ENCODE peak calls at places on chromosomes 2 and 18, in eight cellular contexts. One of them, this sample, is unnamed.

GRCh38 chr2:74507926-74508520 is 528 bp upstream of the PCGF1 start:
- DNase-seq in GM23248: peak
- DNase-seq in activated T-cell treated with anti-CD3 and anti-CD28 coated beads for 4 hours: no peak
- DNase-seq in testis: peak
- DNase-seq in stromal cell of bone marrow: no peak
- DNase-seq in HFFc6: peak
- DNase-seq in SHP77: peak
- DNase-seq in cardiac muscle cell: peak
- DNase-seq in this sample: peak

GRCh38 chr18:13427354-13427753 is 208.8 kb downstream of the LDLRAD4 start:
- DNase-seq in GM23248: no peak
- DNase-seq in HFFc6: no peak
- DNase-seq in SHP77: no peak
- DNase-seq in cardiac muscle cell: no peak
- DNase-seq in stromal cell of bone marrow: no peak
- DNase-seq in testis: peak
- DNase-seq in activated T-cell treated with anti-CD3 and anti-CD28 coated beads for 4 hours: no peak
- DNase-seq in this sample: no peak

GRCh38 chr2:188495990-188496431 is 204.3 kb downstream of the GULP1 start:
- DNase-seq in activated T-cell treated with anti-CD3 and anti-CD28 coated beads for 4 hours: no peak
- DNase-seq in cardiac muscle cell: peak
- DNase-seq in GM23248: peak
- DNase-seq in stromal cell of bone marrow: peak
- DNase-seq in testis: no peak
- DNase-seq in HFFc6: peak
- DNase-seq in SHP77: no peak
- DNase-seq in this sample: no peak

GRCh38 chr2:77228379-77228778 is 293.8 kb downstream of the LRRTM4 start:
- DNase-seq in GM23248: no peak
- DNase-seq in SHP77: no peak
- DNase-seq in cardiac muscle cell: no peak
- DNase-seq in stromal cell of bone marrow: peak
- DNase-seq in HFFc6: no peak
- DNase-seq in activated T-cell treated with anti-CD3 and anti-CD28 coated beads for 4 hours: no peak
- DNase-seq in testis: no peak
- DNase-seq in this sample: no peak

GRCh38 chr2:204477358-204477950 is 67.8 kb upstream of the PARD3B start:
- DNase-seq in GM23248: peak
- DNase-seq in HFFc6: no peak
- DNase-seq in cardiac muscle cell: no peak
- DNase-seq in SHP77: no peak
- DNase-seq in testis: no peak
- DNase-seq in stromal cell of bone marrow: no peak
- DNase-seq in activated T-cell treated with anti-CD3 and anti-CD28 coated beads for 4 hours: no peak
- DNase-seq in this sample: no peak

GRCh38 chr2:168336786-168337388 is 89.5 kb upstream of the STK39 start:
- DNase-seq in testis: peak
- DNase-seq in HFFc6: no peak
- DNase-seq in cardiac muscle cell: no peak
- DNase-seq in activated T-cell treated with anti-CD3 and anti-CD28 coated beads for 4 hours: peak
- DNase-seq in SHP77: peak
- DNase-seq in GM23248: no peak
- DNase-seq in stromal cell of bone marrow: no peak
- DNase-seq in this sample: peak

GRCh38 chr2:224146356-224147160 is 107.5 kb upstream of the SERPINE2 start:
- DNase-seq in SHP77: no peak
- DNase-seq in activated T-cell treated with anti-CD3 and anti-CD28 coated beads for 4 hours: no peak
- DNase-seq in testis: no peak
- DNase-seq in HFFc6: no peak
- DNase-seq in GM23248: no peak
- DNase-seq in cardiac muscle cell: no peak
- DNase-seq in stromal cell of bone marrow: no peak
- DNase-seq in this sample: no peak

GRCh38 chr2:190320696-190321095 is 1.1 kb upstream of the HIBCH start:
- DNase-seq in testis: no peak
- DNase-seq in stromal cell of bone marrow: no peak
- DNase-seq in GM23248: no peak
- DNase-seq in HFFc6: no peak
- DNase-seq in SHP77: no peak
- DNase-seq in activated T-cell treated with anti-CD3 and anti-CD28 coated beads for 4 hours: peak
- DNase-seq in cardiac muscle cell: no peak
- DNase-seq in this sample: no peak

GRCh38 chr2:25374827-25375226 is 33.1 kb upstream of the DNMT3A start:
- DNase-seq in testis: no peak
- DNase-seq in SHP77: no peak
- DNase-seq in HFFc6: no peak
- DNase-seq in GM23248: no peak
- DNase-seq in stromal cell of bone marrow: no peak
- DNase-seq in activated T-cell treated with anti-CD3 and anti-CD28 coated beads for 4 hours: no peak
- DNase-seq in cardiac muscle cell: no peak
- DNase-seq in this sample: no peak

GRCh38 chr18:28065031-28065792 is 111.7 kb downstream of the CDH2 start:
- DNase-seq in testis: no peak
- DNase-seq in HFFc6: peak
- DNase-seq in GM23248: peak
- DNase-seq in SHP77: no peak
- DNase-seq in stromal cell of bone marrow: peak
- DNase-seq in cardiac muscle cell: peak
- DNase-seq in activated T-cell treated with anti-CD3 and anti-CD28 coated beads for 4 hours: no peak
- DNase-seq in this sample: no peak

GRCh38 chr2:174959787-174960186 is 45.4 kb downstream of the CHN1 start:
- DNase-seq in SHP77: no peak
- DNase-seq in activated T-cell treated with anti-CD3 and anti-CD28 coated beads for 4 hours: no peak
- DNase-seq in stromal cell of bone marrow: no peak
- DNase-seq in testis: peak
- DNase-seq in HFFc6: no peak
- DNase-seq in GM23248: peak
- DNase-seq in cardiac muscle cell: no peak
- DNase-seq in this sample: no peak

GRCh38 chr2:127124426-127124825 is 17.5 kb upstream of the BIN1 start:
- DNase-seq in activated T-cell treated with anti-CD3 and anti-CD28 coated beads for 4 hours: no peak
- DNase-seq in cardiac muscle cell: no peak
- DNase-seq in SHP77: no peak
- DNase-seq in testis: no peak
- DNase-seq in GM23248: no peak
- DNase-seq in stromal cell of bone marrow: no peak
- DNase-seq in HFFc6: no peak
- DNase-seq in this sample: no peak

GRCh38 chr2:133026536-133027177 is 356.7 kb upstream of the LYPD1 start:
- DNase-seq in cardiac muscle cell: peak
- DNase-seq in activated T-cell treated with anti-CD3 and anti-CD28 coated beads for 4 hours: no peak
- DNase-seq in SHP77: no peak
- DNase-seq in HFFc6: no peak
- DNase-seq in testis: no peak
- DNase-seq in stromal cell of bone marrow: no peak
- DNase-seq in GM23248: peak
- DNase-seq in this sample: no peak

GRCh38 chr2:26018184-26018716 is 15.6 kb upstream of the RAB10 start:
- DNase-seq in testis: peak
- DNase-seq in GM23248: peak
- DNase-seq in HFFc6: peak
- DNase-seq in activated T-cell treated with anti-CD3 and anti-CD28 coated beads for 4 hours: peak
- DNase-seq in SHP77: peak
- DNase-seq in cardiac muscle cell: peak
- DNase-seq in stromal cell of bone marrow: peak
- DNase-seq in this sample: peak

GRCh38 chr18:7155092-7155491 is 37.5 kb upstream of the LAMA1 start:
- DNase-seq in GM23248: no peak
- DNase-seq in SHP77: no peak
- DNase-seq in HFFc6: no peak
- DNase-seq in testis: peak
- DNase-seq in stromal cell of bone marrow: no peak
- DNase-seq in activated T-cell treated with anti-CD3 and anti-CD28 coated beads for 4 hours: no peak
- DNase-seq in cardiac muscle cell: no peak
- DNase-seq in this sample: no peak

GRCh38 chr2:205879362-205879761 is 197.1 kb downstream of the NRP2 start:
- DNase-seq in SHP77: peak
- DNase-seq in stromal cell of bone marrow: no peak
- DNase-seq in testis: no peak
- DNase-seq in GM23248: no peak
- DNase-seq in activated T-cell treated with anti-CD3 and anti-CD28 coated beads for 4 hours: no peak
- DNase-seq in cardiac muscle cell: no peak
- DNase-seq in HFFc6: no peak
- DNase-seq in this sample: no peak

GRCh38 chr2:152247337-152247695 is 71.8 kb upstream of the STAM2 start:
- DNase-seq in HFFc6: peak
- DNase-seq in SHP77: no peak
- DNase-seq in activated T-cell treated with anti-CD3 and anti-CD28 coated beads for 4 hours: no peak
- DNase-seq in testis: no peak
- DNase-seq in cardiac muscle cell: no peak
- DNase-seq in GM23248: peak
- DNase-seq in stromal cell of bone marrow: peak
- DNase-seq in this sample: no peak

GRCh38 chr18:48836806-48837615 is 113.8 kb downstream of the SMAD7 start:
- DNase-seq in activated T-cell treated with anti-CD3 and anti-CD28 coated beads for 4 hours: no peak
- DNase-seq in SHP77: no peak
- DNase-seq in testis: no peak
- DNase-seq in stromal cell of bone marrow: no peak
- DNase-seq in HFFc6: no peak
- DNase-seq in cardiac muscle cell: no peak
- DNase-seq in GM23248: no peak
- DNase-seq in this sample: peak

GRCh38 chr2:219736196-219736595 is 108.8 kb downstream of the SLC4A3 start:
- DNase-seq in activated T-cell treated with anti-CD3 and anti-CD28 coated beads for 4 hours: no peak
- DNase-seq in HFFc6: peak
- DNase-seq in stromal cell of bone marrow: peak
- DNase-seq in cardiac muscle cell: peak
- DNase-seq in GM23248: peak
- DNase-seq in testis: peak
- DNase-seq in SHP77: peak
- DNase-seq in this sample: no peak

GRCh38 chr2:27049422-27050280 is 1.8 kb upstream of the AGBL5 start:
- DNase-seq in HFFc6: no peak
- DNase-seq in cardiac muscle cell: no peak
- DNase-seq in SHP77: peak
- DNase-seq in GM23248: no peak
- DNase-seq in testis: peak
- DNase-seq in stromal cell of bone marrow: no peak
- DNase-seq in activated T-cell treated with anti-CD3 and anti-CD28 coated beads for 4 hours: peak
- DNase-seq in this sample: peak

GRCh38 chr2:121319941-121320340 is 34.9 kb upstream of the TFCP2L1 start:
- DNase-seq in SHP77: no peak
- DNase-seq in stromal cell of bone marrow: no peak
- DNase-seq in HFFc6: no peak
- DNase-seq in GM23248: no peak
- DNase-seq in activated T-cell treated with anti-CD3 and anti-CD28 coated beads for 4 hours: no peak
- DNase-seq in testis: no peak
- DNase-seq in cardiac muscle cell: no peak
- DNase-seq in this sample: no peak

GRCh38 chr2:158936978-158937377 is 31.5 kb upstream of the TANC1 start:
- DNase-seq in testis: no peak
- DNase-seq in HFFc6: peak
- DNase-seq in stromal cell of bone marrow: peak
- DNase-seq in SHP77: no peak
- DNase-seq in cardiac muscle cell: peak
- DNase-seq in GM23248: peak
- DNase-seq in activated T-cell treated with anti-CD3 and anti-CD28 coated beads for 4 hours: no peak
- DNase-seq in this sample: no peak

GRCh38 chr2:73218298-73218697 is 4.3 kb downstream of the SMYD5 start:
- DNase-seq in HFFc6: peak
- DNase-seq in SHP77: no peak
- DNase-seq in GM23248: peak
- DNase-seq in stromal cell of bone marrow: no peak
- DNase-seq in cardiac muscle cell: peak
- DNase-seq in testis: no peak
- DNase-seq in activated T-cell treated with anti-CD3 and anti-CD28 coated beads for 4 hours: no peak
- DNase-seq in this sample: no peak

GRCh38 chr18:69257861-69258458 is 142.7 kb upstream of the DOK6 start:
- DNase-seq in SHP77: no peak
- DNase-seq in HFFc6: no peak
- DNase-seq in GM23248: peak
- DNase-seq in activated T-cell treated with anti-CD3 and anti-CD28 coated beads for 4 hours: no peak
- DNase-seq in stromal cell of bone marrow: peak
- DNase-seq in testis: no peak
- DNase-seq in cardiac muscle cell: peak
- DNase-seq in this sample: no peak

GRCh38 chr2:67755511-67755910 is 307.3 kb downstream of the C1D start:
- DNase-seq in testis: no peak
- DNase-seq in stromal cell of bone marrow: no peak
- DNase-seq in cardiac muscle cell: no peak
- DNase-seq in activated T-cell treated with anti-CD3 and anti-CD28 coated beads for 4 hours: no peak
- DNase-seq in GM23248: no peak
- DNase-seq in HFFc6: no peak
- DNase-seq in SHP77: no peak
- DNase-seq in this sample: no peak

GRCh38 chr2:59012234-59012633 is 771.1 kb upstream of the FANCL start:
- DNase-seq in testis: no peak
- DNase-seq in GM23248: no peak
- DNase-seq in cardiac muscle cell: no peak
- DNase-seq in SHP77: no peak
- DNase-seq in stromal cell of bone marrow: no peak
- DNase-seq in HFFc6: no peak
- DNase-seq in activated T-cell treated with anti-CD3 and anti-CD28 coated beads for 4 hours: no peak
- DNase-seq in this sample: no peak

GRCh38 chr2:20599861-20600461 is 50.9 kb downstream of the HS1BP3 start:
- DNase-seq in testis: no peak
- DNase-seq in GM23248: no peak
- DNase-seq in HFFc6: no peak
- DNase-seq in SHP77: no peak
- DNase-seq in cardiac muscle cell: no peak
- DNase-seq in activated T-cell treated with anti-CD3 and anti-CD28 coated beads for 4 hours: no peak
- DNase-seq in stromal cell of bone marrow: no peak
- DNase-seq in this sample: peak

GRCh38 chr2:47126783-47127182 is 28.3 kb downstream of the STPG4 start:
- DNase-seq in GM23248: no peak
- DNase-seq in testis: no peak
- DNase-seq in HFFc6: no peak
- DNase-seq in SHP77: no peak
- DNase-seq in activated T-cell treated with anti-CD3 and anti-CD28 coated beads for 4 hours: no peak
- DNase-seq in stromal cell of bone marrow: no peak
- DNase-seq in cardiac muscle cell: no peak
- DNase-seq in this sample: no peak

GRCh38 chr2:12457831-12458230 is 258.9 kb upstream of the TRIB2 start:
- DNase-seq in SHP77: peak
- DNase-seq in GM23248: peak
- DNase-seq in cardiac muscle cell: no peak
- DNase-seq in testis: no peak
- DNase-seq in stromal cell of bone marrow: no peak
- DNase-seq in activated T-cell treated with anti-CD3 and anti-CD28 coated beads for 4 hours: no peak
- DNase-seq in HFFc6: peak
- DNase-seq in this sample: no peak

GRCh38 chr2:199197448-199197847 is 260.3 kb downstream of the SATB2 start:
- DNase-seq in testis: no peak
- DNase-seq in SHP77: no peak
- DNase-seq in HFFc6: no peak
- DNase-seq in stromal cell of bone marrow: peak
- DNase-seq in cardiac muscle cell: no peak
- DNase-seq in GM23248: peak
- DNase-seq in activated T-cell treated with anti-CD3 and anti-CD28 coated beads for 4 hours: no peak
- DNase-seq in this sample: no peak

GRCh38 chr18:42363446-42363845 is 408.4 kb downstream of the PIK3C3 start:
- DNase-seq in stromal cell of bone marrow: no peak
- DNase-seq in HFFc6: no peak
- DNase-seq in SHP77: no peak
- DNase-seq in activated T-cell treated with anti-CD3 and anti-CD28 coated beads for 4 hours: no peak
- DNase-seq in testis: no peak
- DNase-seq in GM23248: no peak
- DNase-seq in cardiac muscle cell: no peak
- DNase-seq in this sample: no peak

GRCh38 chr2:70554338-70554892 is 789 bp upstream of the TGFA start:
- DNase-seq in GM23248: no peak
- DNase-seq in activated T-cell treated with anti-CD3 and anti-CD28 coated beads for 4 hours: no peak
- DNase-seq in HFFc6: no peak
- DNase-seq in testis: no peak
- DNase-seq in cardiac muscle cell: no peak
- DNase-seq in stromal cell of bone marrow: no peak
- DNase-seq in SHP77: no peak
- DNase-seq in this sample: no peak

GRCh38 chr2:195094330-195094729 is 562.7 kb upstream of the SLC39A10 start:
- DNase-seq in stromal cell of bone marrow: no peak
- DNase-seq in GM23248: peak
- DNase-seq in SHP77: no peak
- DNase-seq in cardiac muscle cell: no peak
- DNase-seq in HFFc6: no peak
- DNase-seq in activated T-cell treated with anti-CD3 and anti-CD28 coated beads for 4 hours: no peak
- DNase-seq in testis: no peak
- DNase-seq in this sample: no peak

GRCh38 chr2:11758639-11759038 is 12.2 kb downstream of the LPIN1 start:
- DNase-seq in activated T-cell treated with anti-CD3 and anti-CD28 coated beads for 4 hours: no peak
- DNase-seq in GM23248: no peak
- DNase-seq in cardiac muscle cell: no peak
- DNase-seq in HFFc6: no peak
- DNase-seq in SHP77: no peak
- DNase-seq in stromal cell of bone marrow: no peak
- DNase-seq in testis: no peak
- DNase-seq in this sample: no peak